ENCODE peak calls at places on chromosomes 16 and 17, in nine cellular contexts. A is MCF 10A, X is natural killer cell, Z is CD14-positive monocyte, D is heart left ventricle, Y is fibroblast of mammary gland, J is IMR-90, M is mucosa of descending colon, F is K562. G is an unnamed sample.

GRCh38 chr17:59427425-59427921 is 96.0 kb downstream of the YPEL2 start:
- DNase-seq in A (peak), X (no peak), Z (no peak), D (peak), Y (peak), J (peak), M (no peak), F (no peak), G (no peak)

GRCh38 chr16:2512920-2513404 is 790 bp upstream of the ATP6V0C start:
- DNase-seq in A (no peak), X (peak), Z (no peak), D (no peak), Y (no peak), J (no peak), M (peak), F (no peak), G (no peak)

GRCh38 chr17:3989156-3989886 is 25.1 kb upstream of the ATP2A3 start:
- DNase-seq in A (no peak), X (no peak), Z (no peak), D (no peak), Y (no peak), J (no peak), M (no peak), F (no peak), G (no peak)

GRCh38 chr16:29743475-29743826 is 2.3 kb downstream of the C16orf54 start:
- DNase-seq in A (no peak), X (no peak), Z (no peak), D (no peak), Y (no peak), J (no peak), M (no peak), F (no peak), G (no peak)

GRCh38 chr16:81478876-81479496 is 34.4 kb downstream of the CMIP start:
- DNase-seq in A (no peak), X (peak), Z (peak), D (peak), Y (no peak), J (no peak), M (no peak), F (no peak), G (no peak)

GRCh38 chr16:72474511-72475123 is 302.7 kb upstream of the PMFBP1 start:
- DNase-seq in A (peak), X (no peak), Z (no peak), D (no peak), Y (peak), J (peak), M (no peak), F (no peak), G (no peak)

GRCh38 chr16:3001316-3001715 is 11.4 kb upstream of the CLDN9 start:
- DNase-seq in A (no peak), X (no peak), Z (no peak), D (no peak), Y (no peak), J (no peak), M (no peak), F (no peak), G (no peak)

GRCh38 chr17:43094129-43094834 is 30.9 kb downstream of the BRCA1 start:
- DNase-seq in A (no peak), X (no peak), Z (no peak), D (no peak), Y (peak), J (peak), M (no peak), F (no peak), G (no peak)

DNA sequence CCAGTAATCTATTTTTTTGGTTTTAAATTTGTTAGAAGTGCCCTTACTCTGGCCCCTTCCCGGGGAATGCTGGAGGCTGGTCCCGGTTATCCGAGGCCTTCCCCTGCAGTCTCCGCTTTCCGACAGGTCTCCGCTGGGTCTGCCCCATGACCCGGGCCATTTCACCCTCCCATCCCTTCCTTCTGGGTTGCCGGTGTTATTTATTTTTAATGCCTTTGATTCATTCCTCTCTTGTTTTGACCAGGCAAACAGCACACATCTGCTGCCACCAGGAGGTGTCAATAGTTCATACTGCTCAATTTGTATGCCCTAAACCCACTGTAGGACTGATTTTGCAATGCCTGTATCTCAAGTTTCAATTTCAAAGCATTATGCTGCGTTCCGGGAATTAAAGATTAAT is 113.2 kb upstream of the IRX5 start:
- DNase-seq in A (peak), X (no peak), Z (no peak), D (no peak), Y (peak), J (no peak), M (no peak), F (no peak), G (no peak)
- TF ChIP-seq CTCF in A (peak), X (no peak), Z (no peak), D (peak), Y (peak), J (no peak), M (no peak), F (peak), G (peak)

GRCh38 chr16:20870122-20870521 is 30.0 kb downstream of the DCUN1D3 start:
- DNase-seq in A (no peak), X (no peak), Z (no peak), D (no peak), Y (no peak), J (no peak), M (no peak), F (no peak), G (no peak)
- TF ChIP-seq CTCF in A (no peak), X (no peak), Z (no peak), D (no peak), Y (no peak), J (no peak), M (no peak), F (no peak), G (no peak)

GRCh38 chr17:45722161-45722560 is 62.0 kb upstream of the CRHR1 start:
- DNase-seq in A (peak), X (no peak), Z (no peak), D (no peak), Y (peak), J (peak), M (no peak), F (peak), G (no peak)

GRCh38 chr17:45718791-45719190 is 65.3 kb upstream of the CRHR1 start:
- DNase-seq in A (no peak), X (no peak), Z (no peak), D (no peak), Y (no peak), J (no peak), M (no peak), F (no peak), G (no peak)

GRCh38 chr17:45715787-45716186 is 68.3 kb upstream of the CRHR1 start:
- DNase-seq in A (no peak), X (no peak), Z (no peak), D (no peak), Y (no peak), J (no peak), M (no peak), F (no peak), G (no peak)

GRCh38 chr17:45720386-45720785 is 63.7 kb upstream of the CRHR1 start:
- DNase-seq in A (no peak), X (no peak), Z (no peak), D (no peak), Y (no peak), J (no peak), M (no peak), F (no peak), G (no peak)

GRCh38 chr17:45719335-45720071 is 64.6 kb upstream of the CRHR1 start:
- DNase-seq in A (peak), X (no peak), Z (no peak), D (no peak), Y (peak), J (peak), M (no peak), F (peak), G (no peak)
- TF ChIP-seq CTCF in A (peak), X (no peak), Z (no peak), D (no peak), Y (peak), J (peak), M (no peak), F (peak), G (peak)

DNA sequence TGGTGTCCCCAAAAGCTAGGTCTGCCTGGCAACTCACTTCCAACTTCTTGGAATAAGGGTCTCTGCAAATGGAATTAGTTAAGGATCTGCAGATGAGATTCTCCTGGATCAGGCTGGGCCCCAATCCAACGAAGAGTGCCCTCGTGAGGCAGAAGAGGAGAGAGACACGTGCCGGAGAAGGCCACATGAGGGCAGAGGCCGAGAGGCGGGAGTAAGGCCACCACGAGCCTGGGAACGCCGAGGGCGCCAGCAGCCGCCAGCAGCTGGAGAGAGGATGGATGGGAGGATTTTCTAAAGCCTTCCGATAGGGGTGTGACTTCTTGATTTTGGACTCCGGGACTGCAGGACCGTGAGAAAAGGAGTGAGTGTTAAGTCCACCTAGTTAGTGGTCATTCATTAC is 76.3 kb downstream of the JPH3 start:
- DNase-seq in A (peak), X (no peak), Z (no peak), D (no peak), Y (no peak), J (no peak), M (no peak), F (no peak), G (no peak)
- TF ChIP-seq CTCF in A (peak), X (no peak), Z (no peak), D (no peak), Y (no peak), J (no peak), M (no peak), F (no peak), G (no peak)

DNA sequence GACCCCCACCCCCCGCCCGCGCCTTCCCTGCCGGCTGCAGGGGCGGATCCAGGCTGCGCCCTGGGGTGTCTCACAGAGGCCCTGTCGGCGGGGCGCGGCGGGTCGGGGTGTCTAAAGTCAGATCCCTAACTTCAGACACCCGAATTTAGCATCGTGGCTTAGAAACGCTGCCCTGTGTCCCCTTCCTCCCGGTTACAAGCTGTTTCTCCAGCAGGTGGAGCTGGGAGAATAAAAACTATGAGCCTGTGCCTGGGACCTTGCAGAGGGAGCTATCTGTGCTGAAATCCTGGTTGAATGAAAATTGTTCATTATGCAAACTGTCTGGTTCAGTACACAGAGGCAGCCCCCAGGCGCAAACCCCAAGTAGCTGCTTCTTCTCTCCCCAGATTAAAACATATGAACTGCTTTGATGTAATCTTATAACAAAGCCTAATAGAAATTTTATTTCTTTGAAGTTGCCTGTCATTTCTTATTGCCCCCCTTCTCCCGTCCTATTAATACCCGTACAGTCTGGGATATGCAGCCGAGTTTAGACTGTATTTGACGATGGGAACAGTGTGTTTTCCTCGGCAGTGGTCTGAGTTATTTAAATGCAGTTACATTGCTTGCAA is 79.0 kb downstream of the RPA1 start:
- DNase-seq in A (peak), X (no peak), Z (no peak), D (peak), Y (peak), J (peak), M (peak), F (peak), G (peak)
- TF ChIP-seq CTCF in A (peak), X (no peak), Z (no peak), D (peak), Y (peak), J (peak), M (peak), F (peak), G (peak)

DNA sequence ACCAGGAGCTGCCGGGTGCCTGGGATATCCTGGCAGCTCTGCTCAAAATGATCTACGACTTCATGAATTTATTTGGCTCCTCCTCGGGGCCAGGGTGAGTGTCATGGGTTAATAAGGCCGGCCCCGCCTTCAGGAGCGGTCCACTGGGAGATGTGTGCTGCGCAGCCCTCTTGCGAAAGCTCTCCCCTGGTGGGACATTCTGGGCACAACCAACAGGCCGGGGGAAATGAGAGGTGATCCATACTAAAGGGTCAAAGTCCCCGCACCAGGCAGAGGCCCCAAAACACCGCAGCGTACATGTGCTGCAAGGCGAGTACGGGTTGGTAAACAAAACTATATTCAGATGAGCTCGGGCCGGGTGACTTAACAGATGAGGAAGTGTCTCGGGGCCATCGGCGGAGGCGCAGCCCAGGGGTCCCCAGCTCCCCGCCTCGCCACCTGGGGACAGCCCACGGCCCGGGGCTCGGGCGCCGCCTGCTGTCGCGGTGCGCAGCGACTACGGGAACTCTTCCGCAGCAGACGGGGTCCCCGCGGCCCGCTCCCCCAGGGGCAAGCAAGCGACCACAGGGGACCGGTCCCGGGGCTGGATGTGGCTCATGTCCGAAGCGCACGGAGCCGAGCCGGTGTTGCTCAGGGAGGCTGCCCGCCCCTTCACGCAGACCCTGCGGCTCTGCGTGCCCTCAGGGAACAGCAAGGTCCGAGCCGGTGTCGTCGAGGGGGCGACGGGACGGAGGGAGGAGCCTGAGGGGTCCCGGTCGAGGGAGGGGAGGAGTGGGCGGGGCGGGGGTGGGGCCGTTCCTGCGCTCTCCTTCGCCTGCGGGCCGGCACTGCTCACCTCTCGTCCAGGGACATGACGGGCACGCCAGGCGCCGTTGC is at the start of gene RAB37:
- DNase-seq in A (no peak), X (peak), Z (peak), D (peak), Y (peak), J (no peak), M (peak), F (no peak), G (peak)
- TF ChIP-seq CTCF in A (no peak), X (peak), Z (peak), D (peak), Y (no peak), J (peak), M (peak), F (peak), G (peak)

G was measured in progenitor cell of endocrine pancreas.